ENCODE peak calls at places on chromosomes 16 and 17, in five cellular contexts. D is heart left ventricle, U is SK-N-MC, Z is fibroblast of villous mesenchyme, L is foreskin fibroblast. H is an unnamed sample.

GRCh38 chr17:10061131-10061581 is 137.2 kb downstream of the GAS7 start:
- DNase-seq in U (peak), Z (peak), D (no peak), L (peak), H (no peak)

GRCh38 chr16:64453643-64454042 is 668.2 kb downstream of the CDH11 start:
- DNase-seq in U (no peak), D (no peak), L (peak), Z (no peak), H (no peak)

GRCh38 chr17:7352910-7353635 is 1.1 kb downstream of the KCTD11 start:
- DNase-seq in Z (no peak), U (no peak), D (peak), L (no peak), H (no peak)

GRCh38 chr17:6353161-6353560 is 81.8 kb downstream of the AIPL1 start:
- DNase-seq in L (no peak), Z (no peak), U (no peak), D (no peak), H (no peak)

GRCh38 chr16:16138034-16138635 is 85.2 kb downstream of the ABCC6 start:
- DNase-seq in U (no peak), D (no peak), L (no peak), Z (no peak), H (no peak)

GRCh38 chr17:50589112-50589712 is 28.7 kb downstream of the CACNA1G start:
- DNase-seq in D (no peak), Z (no peak), L (peak), U (no peak), H (no peak)

GRCh38 chr17:72118588-72119279 is 2.1 kb upstream of the SOX9 start:
- DNase-seq in Z (peak), L (peak), D (peak), U (no peak), H (no peak)

GRCh38 chr17:76523084-76524037 is 14.1 kb downstream of the CYGB start:
- DNase-seq in L (peak), D (peak), U (no peak), Z (peak), H (no peak)

GRCh38 chr17:38703742-38704644 is 1.1 kb upstream of the MLLT6 start:
- DNase-seq in Z (peak), U (no peak), L (peak), D (peak), H (peak)

GRCh38 chr17:59361916-59362810 is 30.7 kb downstream of the YPEL2 start:
- DNase-seq in U (no peak), L (peak), D (no peak), Z (peak), H (no peak)

GRCh38 chr17:64622931-64623654 is 39.0 kb downstream of the SMURF2 start:
- DNase-seq in U (no peak), D (no peak), L (peak), Z (peak), H (no peak)

GRCh38 chr16:71610936-71611871 is 14.8 kb upstream of the MARVELD3 start:
- DNase-seq in L (peak), U (no peak), D (peak), Z (peak), H (no peak)

GRCh38 chr16:68529931-68530667 is 9.0 kb upstream of the ZFP90 start:
- DNase-seq in U (peak), D (peak), Z (peak), L (peak), H (peak)

GRCh38 chr17:4304417-4305027 is 40.7 kb upstream of the ANKFY1 start:
- DNase-seq in D (peak), Z (peak), U (no peak), L (peak), H (no peak)

GRCh38 chr16:68711421-68712139 is 25.5 kb upstream of the CDH1 start:
- DNase-seq in L (no peak), D (peak), Z (no peak), U (no peak), H (no peak)

GRCh38 chr17:17200311-17200710 is 5.8 kb downstream of the PLD6 start:
- DNase-seq in U (no peak), Z (peak), L (no peak), D (no peak), H (no peak)

GRCh38 chr17:68908045-68908444 is 47.1 kb downstream of the ABCA8 start:
- DNase-seq in D (no peak), U (no peak), L (no peak), Z (no peak), H (no peak)

GRCh38 chr17:39775075-39775474 is 37.3 kb downstream of the GRB7 start:
- DNase-seq in L (no peak), D (no peak), Z (no peak), U (no peak), H (no peak)
- H3K4me3 ChIP-seq in L (no peak), D (no peak), Z (no peak), U (no peak), H (no peak)

GRCh38 chr16:50478773-50479149 is 69.4 kb upstream of the NKD1 start:
- DNase-seq in L (no peak), U (no peak), D (no peak), Z (no peak), H (no peak)

GRCh38 chr16:50479771-50480170 is 68.4 kb upstream of the NKD1 start:
- DNase-seq in L (no peak), U (no peak), D (no peak), Z (no peak), H (no peak)

GRCh38 chr16:50478021-50478772 is 70.0 kb upstream of the NKD1 start:
- DNase-seq in U (no peak), L (no peak), Z (no peak), D (no peak), H (no peak)

GRCh38 chr16:50482271-50482670 is 65.9 kb upstream of the NKD1 start:
- DNase-seq in L (no peak), D (no peak), Z (no peak), U (no peak), H (no peak)

GRCh38 chr16:50480206-50480605 is 68.0 kb upstream of the NKD1 start:
- DNase-seq in L (no peak), Z (no peak), U (no peak), D (no peak), H (no peak)
- H3K4me3 ChIP-seq in L (no peak), Z (no peak), U (no peak), D (no peak), H (no peak)

DNA sequence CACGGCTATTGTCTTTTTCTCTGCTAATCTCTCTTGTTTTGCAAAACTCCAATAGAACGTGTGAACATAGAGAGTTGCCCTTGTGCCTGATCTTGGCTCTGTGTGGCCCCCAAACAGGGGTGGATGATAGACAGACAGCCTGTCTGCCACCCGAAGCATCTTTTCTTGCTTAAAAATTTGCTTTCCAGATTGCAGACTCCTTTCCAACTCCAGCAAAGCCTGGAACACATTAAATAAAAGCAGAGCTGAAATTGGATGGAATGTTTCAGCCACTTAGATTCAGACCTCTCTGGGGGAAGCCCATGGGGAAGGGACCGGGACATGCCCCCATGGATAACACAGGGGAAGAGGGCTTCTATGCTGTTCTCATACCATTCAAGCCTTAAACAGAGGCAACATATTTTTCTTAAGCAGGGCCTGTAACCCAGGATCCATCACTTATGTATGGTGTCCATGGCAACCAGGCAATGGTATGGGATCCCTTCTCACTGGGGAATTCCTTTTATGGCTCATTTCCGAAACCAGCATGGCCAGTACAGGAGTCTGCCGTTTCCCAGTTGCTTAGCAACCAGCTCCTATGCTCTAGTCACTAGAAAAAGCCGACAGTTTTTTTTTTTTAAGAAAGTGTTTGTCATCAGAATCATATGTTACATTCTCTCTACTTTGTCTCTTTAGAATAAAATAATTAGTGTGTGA is 61.9 kb upstream of the MARCHF10 start:
- DNase-seq in L (peak), U (peak), D (no peak), Z (peak), H (peak)
- H3K4me3 ChIP-seq in L (no peak), U (no peak), D (no peak), Z (no peak), H (no peak)

GRCh38 chr16:79589495-79590134 is 10.9 kb downstream of the MAF start:
- DNase-seq in D (peak), U (no peak), Z (no peak), L (no peak), H (no peak)
- H3K4me3 ChIP-seq in D (peak), U (no peak), Z (peak), L (peak), H (peak)

DNA sequence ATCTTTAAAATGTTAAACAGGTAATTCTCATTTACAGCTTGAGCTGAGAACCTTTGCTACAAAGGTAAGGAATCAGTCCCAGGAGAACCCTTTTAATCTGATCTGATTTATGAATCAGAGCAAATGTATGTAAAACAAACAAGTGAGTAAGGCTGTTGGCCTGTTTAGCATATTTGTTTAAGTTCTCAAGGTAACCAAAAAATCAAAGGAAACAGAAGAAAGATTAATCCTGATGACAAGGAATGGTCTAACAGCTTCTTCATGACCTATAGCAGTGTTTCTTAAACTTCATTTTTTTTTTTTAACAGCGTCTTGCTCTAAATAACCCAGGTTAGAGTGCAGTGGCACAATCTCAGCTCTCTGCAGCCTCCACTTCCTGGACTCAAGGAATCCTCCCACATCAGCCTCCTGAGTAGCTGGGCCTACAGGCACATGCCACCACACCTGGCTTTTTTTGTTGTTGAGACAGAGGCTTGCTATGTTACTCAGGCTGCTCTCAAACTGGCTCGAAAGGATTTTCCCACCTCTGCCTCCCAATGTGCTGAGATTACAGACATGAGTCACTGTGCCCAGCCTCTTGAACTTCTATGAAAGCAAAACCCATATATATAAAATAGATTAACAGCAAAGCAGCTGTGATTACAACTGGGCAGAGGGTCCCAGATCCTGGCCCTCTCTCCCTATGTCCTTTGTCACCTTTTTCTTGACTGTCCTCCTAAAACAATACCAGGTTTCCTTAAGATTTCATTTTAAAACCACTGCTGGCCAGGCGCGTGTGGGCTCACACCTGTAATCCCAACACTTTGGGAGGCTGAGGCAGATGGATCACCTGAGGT is 5.1 kb upstream of the JPT1 start:
- DNase-seq in Z (no peak), U (no peak), D (no peak), L (peak), H (no peak)
- H3K4me3 ChIP-seq in Z (no peak), U (no peak), D (no peak), L (no peak), H (no peak)

DNA sequence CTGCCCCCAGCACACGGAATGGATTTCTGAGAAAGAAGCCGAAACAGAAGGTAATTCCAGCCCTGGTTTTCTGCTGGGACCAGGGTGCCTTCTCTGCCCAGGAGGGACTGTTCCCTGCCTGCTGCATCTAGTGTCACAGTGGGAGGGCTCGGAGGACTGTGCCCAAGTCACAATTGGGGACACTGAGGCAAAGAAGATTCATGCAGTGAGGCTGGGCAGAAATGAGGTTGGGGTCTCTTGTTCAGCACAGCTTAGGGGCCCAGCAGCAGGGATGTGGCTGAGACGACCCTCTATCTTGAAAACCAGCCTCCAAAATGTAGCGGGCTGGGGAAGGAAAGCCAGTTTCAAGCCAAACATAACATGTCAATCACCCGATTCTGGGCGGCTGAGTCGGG is 592 bp downstream of the IL21R start:
- DNase-seq in U (no peak), Z (no peak), D (no peak), L (no peak), H (no peak)
- H3K4me3 ChIP-seq in U (no peak), Z (no peak), D (no peak), L (no peak), H (peak)

GRCh38 chr16:12095275-12096161 is 119.0 kb downstream of the SNX29 start:
- DNase-seq in D (peak), Z (peak), U (no peak), L (peak), H (no peak)
- H3K4me3 ChIP-seq in D (no peak), Z (no peak), U (peak), L (no peak), H (peak)

H was measured in coronary artery.